ENCODE peak calls at places on chromosome 11, in four cellular contexts. D is midbrain, B is glutamatergic neuron, S is Caki2. X is an unnamed sample.

GRCh38 chr11:15629690-15630321 is 515.1 kb downstream of the INSC start:
- DNase-seq in D (no peak), B (peak), S (no peak), X (peak)

GRCh38 chr11:134822930-134823329 is 410.9 kb upstream of the B3GAT1 start:
- DNase-seq in D (no peak), B (no peak), S (no peak), X (no peak)

GRCh38 chr11:19974886-19975285 is 185.4 kb downstream of the DBX1 start:
- DNase-seq in D (no peak), B (no peak), S (no peak), X (no peak)

GRCh38 chr11:95134491-95134890 is 44.8 kb downstream of the ENDOD1 start:
- DNase-seq in D (peak), B (no peak), S (no peak), X (no peak)

GRCh38 chr11:116373107-116373506 is 399.7 kb downstream of the BUD13 start:
- DNase-seq in D (peak), B (peak), S (no peak), X (no peak)

GRCh38 chr11:83691387-83692088 is 405.4 kb upstream of the CCDC90B start:
- DNase-seq in D (peak), B (no peak), S (no peak), X (no peak)

GRCh38 chr11:27100534-27100933 is 59.9 kb downstream of the BBOX1 start:
- DNase-seq in D (no peak), B (no peak), S (no peak), X (no peak)

GRCh38 chr11:77065878-77066228 is 918 bp upstream of the CAPN5 start:
- DNase-seq in D (no peak), B (no peak), S (no peak), X (no peak)

GRCh38 chr11:11467278-11467677 is 114.2 kb upstream of the CSNK2A3 start:
- DNase-seq in D (no peak), B (no peak), S (no peak), X (no peak)

GRCh38 chr11:20647976-20648565 is 21.3 kb upstream of the NELL1 start:
- DNase-seq in D (peak), B (peak), S (peak), X (no peak)